ENCODE peak calls at places on chromosomes 5 and 9, in six cellular contexts. V, Q, G, Y, M and D are unnamed samples.

GRCh38 chr5:2876183-2876582 is 124.7 kb upstream of the IRX2 start:
- DNase-seq in Y (no peak), M (no peak), G (no peak), V (no peak), Q (no peak), D (no peak)

GRCh38 chr9:112712678-112713077 is 5.2 kb downstream of the INIP start:
- DNase-seq in Y (no peak), V (no peak), M (no peak), Q (no peak), G (no peak), D (no peak)

GRCh38 chr5:113612060-113612496 is 98.6 kb downstream of the YTHDC2 start:
- DNase-seq in Q (no peak), V (no peak), Y (peak), M (no peak), G (peak), D (no peak)

GRCh38 chr9:134384811-134385479 is 58.7 kb downstream of the RXRA start:
- DNase-seq in V (no peak), M (no peak), Q (no peak), Y (no peak), G (no peak), D (no peak)

GRCh38 chr9:121896545-121896943 is 196.6 kb downstream of the TTLL11 start:
- DNase-seq in M (no peak), V (no peak), G (no peak), Y (no peak), Q (no peak), D (no peak)

GRCh38 chr5:120217001-120217400 is 247.1 kb upstream of the PRR16 start:
- DNase-seq in Y (no peak), V (no peak), Q (no peak), M (no peak), G (no peak), D (no peak)

GRCh38 chr9:107404086-107404590 is 85.4 kb downstream of the KLF4 start:
- DNase-seq in M (no peak), Y (no peak), G (no peak), V (no peak), Q (no peak), D (no peak)

GRCh38 chr5:92907914-92908606 is 673.0 kb downstream of the NR2F1-AS1 start:
- DNase-seq in Y (no peak), M (no peak), Q (no peak), V (peak), G (peak), D (no peak)

GRCh38 chr5:129361441-129362025 is 98.6 kb upstream of the ADAMTS19 start:
- DNase-seq in M (no peak), Y (no peak), Q (no peak), V (no peak), G (no peak), D (no peak)

GRCh38 chr5:172725273-172725672 is 45.7 kb downstream of the DUSP1 start:
- DNase-seq in Q (no peak), M (no peak), Y (no peak), G (no peak), V (no peak), D (no peak)

GRCh38 chr9:124495105-124496074 is 11.8 kb downstream of the NR5A1 start:
- DNase-seq in Y (peak), G (no peak), M (no peak), Q (no peak), V (no peak), D (no peak)

GRCh38 chr9:108535526-108535925 is 320.3 kb downstream of the ACTL7B start:
- DNase-seq in M (no peak), G (peak), Y (peak), Q (no peak), V (no peak), D (peak)

GRCh38 chr5:59694416-59694815 is 199.1 kb downstream of the PDE4D start:
- DNase-seq in Y (no peak), M (no peak), G (no peak), Q (no peak), V (no peak), D (no peak)

GRCh38 chr9:127210851-127211730 is 53.5 kb upstream of the GARNL3 start:
- DNase-seq in V (no peak), Y (no peak), Q (no peak), M (no peak), G (no peak), D (no peak)

GRCh38 chr5:141864371-141865370 is 13.5 kb downstream of the PCDH1 start:
- DNase-seq in Y (no peak), G (no peak), M (no peak), Q (no peak), V (no peak), D (no peak)

GRCh38 chr5:76372320-76373054 is 30.6 kb upstream of the IQGAP2 start:
- DNase-seq in M (no peak), G (peak), Q (no peak), V (no peak), Y (peak), D (no peak)

GRCh38 chr5:74765929-74766328 is 988 bp downstream of the GFM2 start:
- DNase-seq in Q (no peak), M (no peak), G (no peak), Y (no peak), V (no peak), D (no peak)

GRCh38 chr5:13976867-13977479 is 32.5 kb upstream of the DNAH5 start:
- DNase-seq in V (no peak), Q (no peak), M (no peak), Y (peak), G (peak), D (no peak)

GRCh38 chr5:106640511-106640910 is 1030.2 kb downstream of the EFNA5 start:
- DNase-seq in Y (no peak), Q (no peak), M (no peak), G (no peak), V (no peak), D (no peak)

GRCh38 chr5:9156282-9156681 is 389.6 kb downstream of the SEMA5A start:
- DNase-seq in Q (peak), Y (no peak), M (no peak), V (no peak), G (no peak), D (peak)

GRCh38 chr5:131720714-131721113 is 76.1 kb downstream of the FNIP1 start:
- DNase-seq in G (no peak), Q (no peak), Y (no peak), M (no peak), V (no peak), D (no peak)

DNA sequence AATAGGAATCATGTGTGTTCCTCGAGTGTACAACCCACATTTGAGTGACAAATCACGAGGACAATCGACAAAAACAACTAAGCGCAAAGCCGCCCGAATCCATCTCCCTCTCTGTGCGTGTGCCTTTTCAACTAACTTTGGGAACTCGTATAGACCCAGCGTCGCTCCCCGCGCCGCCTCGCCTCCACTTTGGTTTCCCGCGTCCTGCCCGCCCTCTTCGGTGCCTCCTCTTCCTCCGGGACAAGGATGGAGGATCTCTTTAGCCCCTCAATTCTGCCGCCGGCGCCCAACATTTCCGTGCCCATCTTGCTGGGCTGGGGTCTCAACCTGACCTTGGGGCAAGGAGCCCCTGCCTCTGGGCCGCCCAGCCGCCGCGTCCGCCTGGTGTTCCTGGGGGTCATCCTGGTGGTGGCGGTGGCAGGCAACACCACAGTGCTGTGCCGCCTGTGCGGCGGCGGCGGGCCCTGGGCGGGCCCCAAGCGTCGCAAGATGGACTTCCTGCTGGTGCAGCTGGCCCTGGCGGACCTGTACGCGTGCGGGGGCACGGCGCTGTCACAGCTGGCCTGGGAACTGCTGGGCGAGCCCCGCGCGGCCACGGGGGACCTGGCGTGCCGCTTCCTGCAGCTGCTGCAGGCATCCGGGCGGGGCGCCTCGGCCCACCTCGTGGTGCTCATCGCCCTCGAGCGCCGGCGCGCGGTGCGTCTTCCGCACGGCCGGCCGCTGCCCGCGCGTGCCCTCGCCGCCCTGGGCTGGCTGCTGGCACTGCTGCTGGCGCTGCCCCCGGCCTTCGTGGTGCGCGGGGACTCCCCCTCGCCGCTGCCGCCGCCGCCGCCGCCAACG is at the start of gene GPR150:
- DNase-seq in Q (no peak), Y (no peak), V (no peak), G (peak), M (peak), D (peak)
- TF ChIP-seq TAF1 in Q (no peak), Y (no peak), V (no peak), G (no peak), M (no peak), D (peak)

GRCh38 chr5:150496098-150496497 is 11.8 kb upstream of the NDST1 start:
- DNase-seq in V (no peak), G (no peak), M (no peak), Y (no peak), Q (no peak), D (no peak)

GRCh38 chr5:150497989-150498317 is 10.0 kb upstream of the NDST1 start:
- DNase-seq in V (no peak), Q (no peak), M (no peak), Y (no peak), G (no peak), D (no peak)

GRCh38 chr5:150496534-150496933 is 11.4 kb upstream of the NDST1 start:
- DNase-seq in Y (no peak), M (no peak), G (no peak), Q (no peak), V (no peak), D (no peak)

GRCh38 chr5:150498501-150498900 is 9.4 kb upstream of the NDST1 start:
- DNase-seq in Q (peak), V (no peak), M (no peak), G (no peak), Y (no peak), D (no peak)

DNA sequence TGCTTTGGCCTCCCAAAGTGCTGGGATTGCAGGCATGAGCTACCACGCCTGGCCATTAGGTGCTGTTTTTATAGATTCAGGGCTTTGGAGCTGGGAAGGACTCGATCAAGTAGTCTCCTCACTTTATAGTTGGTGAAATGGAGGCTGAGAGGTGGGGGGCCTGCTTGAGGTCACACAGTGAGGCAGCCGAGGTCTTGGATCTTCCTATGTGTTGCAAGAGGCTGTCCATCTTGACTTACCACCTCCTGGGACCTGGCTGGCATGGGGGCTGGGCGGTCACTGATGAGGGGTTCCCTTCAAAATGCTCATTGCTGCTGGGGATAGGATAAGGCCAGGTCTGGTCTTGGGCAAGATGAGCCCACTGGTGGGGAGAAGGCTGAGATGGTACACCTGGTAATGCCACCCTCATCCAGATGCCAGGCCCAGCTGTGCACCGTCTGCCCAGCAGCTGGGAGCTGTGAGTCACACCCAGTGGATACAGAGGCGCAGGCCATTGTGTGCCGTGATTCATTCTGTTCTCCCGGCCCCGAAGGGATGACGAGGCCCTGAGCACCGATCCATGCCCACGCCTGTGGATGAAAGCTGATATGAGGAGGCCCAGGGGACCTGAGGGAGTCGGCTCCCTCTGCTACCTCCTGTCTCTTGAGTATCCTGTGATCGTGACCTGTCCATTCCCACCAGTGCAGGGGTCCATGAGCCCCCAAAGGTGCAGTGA is 10.5 kb upstream of the NDST1 start:
- DNase-seq in Q (no peak), G (no peak), M (no peak), Y (no peak), V (no peak), D (no peak)
- TF ChIP-seq POLR2A in Q (no peak), G (no peak), M (no peak), Y (no peak), V (no peak), D (no peak)

DNA sequence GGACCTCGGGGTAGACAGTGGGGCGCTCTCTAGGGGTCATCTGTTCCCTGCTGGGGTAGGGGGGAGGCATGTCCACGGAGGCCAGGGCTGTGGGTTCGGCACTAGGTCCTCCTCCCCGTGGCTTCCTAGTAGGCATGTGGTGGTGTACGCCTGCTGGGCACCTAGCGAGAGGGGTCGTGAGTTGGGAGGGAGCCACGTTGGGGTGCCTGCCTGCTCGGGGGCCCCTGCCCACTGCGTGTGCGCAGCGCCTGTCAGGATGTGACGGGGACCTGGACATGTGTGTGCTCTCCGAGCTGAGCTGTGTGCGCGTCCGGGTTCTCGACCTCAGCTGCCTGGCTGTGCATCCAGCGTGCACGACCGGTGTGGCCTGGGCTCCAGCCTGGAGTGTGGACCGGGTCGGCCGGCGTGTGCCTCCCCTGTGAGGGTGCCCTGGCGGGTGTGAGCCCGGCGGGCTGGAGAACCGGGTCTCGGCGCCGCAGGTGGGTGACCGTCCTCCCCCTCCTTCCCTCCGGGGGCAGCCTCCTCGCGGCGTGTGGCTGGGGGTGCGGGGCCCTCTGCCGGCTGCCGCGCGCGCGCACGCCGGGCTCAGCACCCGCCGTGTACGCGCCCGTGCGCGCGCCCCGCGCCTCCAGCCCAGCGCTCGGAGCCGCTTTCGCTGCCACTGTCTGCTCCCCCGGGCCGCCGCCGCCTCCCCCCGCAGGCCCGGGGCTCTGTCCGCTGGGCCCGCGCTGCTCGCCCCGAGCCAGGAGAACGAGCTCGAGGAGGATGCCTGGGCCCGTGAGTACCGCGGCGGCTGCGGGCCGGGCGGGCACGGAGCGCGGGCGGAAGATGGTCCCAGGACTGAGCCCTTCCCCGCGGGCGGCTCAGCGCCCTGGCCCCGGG is at the start of gene PRR7:
- DNase-seq in Q (no peak), M (peak), Y (peak), G (no peak), V (no peak), D (peak)
- TF ChIP-seq POLR2AphosphoS5 in Q (peak), M (peak), Y (no peak), G (no peak), V (peak), D (peak)

GRCh38 chr5:87541033-87541432 is 128.3 kb upstream of the CCNH start:
- DNase-seq in Q (no peak), M (no peak), Y (no peak), G (no peak), V (no peak), D (no peak)
- TF ChIP-seq TAF1 in Q (no peak), M (no peak), Y (no peak), G (no peak), V (no peak), D (no peak)

GRCh38 chr5:135072357-135073247 is 38.6 kb upstream of the PITX1 start:
- DNase-seq in M (no peak), Q (peak), Y (no peak), V (no peak), G (no peak), D (no peak)
- TF ChIP-seq POLR2A in M (no peak), Q (no peak), Y (no peak), V (no peak), G (no peak), D (no peak)

GRCh38 chr9:116469128-116469527 is 218.0 kb upstream of the TRIM32 start:
- DNase-seq in V (no peak), G (no peak), Y (no peak), M (no peak), Q (no peak), D (no peak)

GRCh38 chr9:116467740-116468351 is 219.3 kb upstream of the TRIM32 start:
- DNase-seq in G (no peak), V (no peak), Y (no peak), M (no peak), Q (no peak), D (no peak)

GRCh38 chr9:116471943-116472506 is 215.1 kb upstream of the TRIM32 start:
- DNase-seq in Y (no peak), Q (no peak), V (no peak), G (no peak), M (no peak), D (no peak)

GRCh38 chr9:116468369-116468768 is 218.7 kb upstream of the TRIM32 start:
- DNase-seq in M (no peak), G (no peak), Q (no peak), V (no peak), Y (no peak), D (no peak)

DNA sequence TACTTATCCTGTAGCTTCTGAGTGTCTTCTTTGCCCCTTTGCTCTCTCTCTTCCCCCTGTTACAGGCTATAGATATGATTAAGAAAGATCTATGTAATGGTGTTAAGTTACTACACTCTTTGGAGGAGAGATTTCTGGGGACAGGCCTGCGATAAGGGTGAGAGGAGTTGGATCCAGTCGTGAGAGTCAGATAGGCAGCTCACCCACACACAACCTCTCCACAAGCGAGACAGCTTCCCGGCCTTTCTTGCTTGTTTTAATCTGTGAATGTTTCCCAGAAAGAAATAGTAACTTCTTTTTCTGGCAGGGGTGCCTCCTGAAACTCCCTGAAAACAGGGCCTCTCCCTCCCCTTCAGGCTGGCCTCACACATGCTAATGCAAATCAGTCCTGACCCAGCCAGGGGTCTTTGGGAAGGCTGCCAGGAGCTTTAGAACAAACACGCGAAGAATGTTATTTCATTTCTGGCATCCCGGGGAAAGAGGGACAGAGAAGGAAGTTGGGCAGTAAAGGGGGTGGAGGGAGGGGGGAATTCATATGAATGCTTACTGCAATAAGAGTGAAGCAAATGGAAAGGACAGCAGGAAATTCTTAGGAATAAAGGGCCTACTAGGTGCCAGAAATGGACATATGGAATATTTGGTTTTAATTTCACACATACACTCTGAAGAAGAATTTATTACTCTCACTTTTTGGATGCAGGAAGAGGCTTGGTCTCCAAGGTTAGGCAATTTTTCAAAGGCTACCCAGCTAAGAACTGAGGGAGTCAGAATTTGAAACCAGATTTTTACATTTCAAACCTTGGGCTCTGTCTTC is 215.8 kb upstream of the TRIM32 start:
- DNase-seq in Q (peak), Y (peak), V (no peak), G (no peak), M (no peak), D (no peak)
- TF ChIP-seq POLR2AphosphoS5 in Q (no peak), Y (no peak), V (no peak), G (no peak), M (no peak), D (no peak)